ENCODE peak calls at places on chromosomes 3 and 15, in four cellular contexts. One of them, this sample, is unnamed.

GRCh38 chr15:64837502-64837901 is 4.2 kb upstream of the PLEKHO2 start:
- DNase-seq in prostate gland: no peak
- DNase-seq in dorsolateral prefrontal cortex: no peak
- DNase-seq in breast epithelium: no peak
- DNase-seq in this sample: no peak

GRCh38 chr15:86163771-86164170 is 84.1 kb downstream of the AGBL1 start:
- DNase-seq in dorsolateral prefrontal cortex: no peak
- DNase-seq in prostate gland: no peak
- DNase-seq in breast epithelium: no peak
- DNase-seq in this sample: no peak

GRCh38 chr3:159273608-159274007 is 471.8 kb downstream of the MFSD1 start:
- DNase-seq in dorsolateral prefrontal cortex: no peak
- DNase-seq in breast epithelium: no peak
- DNase-seq in prostate gland: no peak
- DNase-seq in this sample: no peak

GRCh38 chr3:66554178-66554577 is 53.4 kb upstream of the LRIG1 start:
- DNase-seq in dorsolateral prefrontal cortex: no peak
- DNase-seq in breast epithelium: no peak
- DNase-seq in prostate gland: no peak
- DNase-seq in this sample: no peak

GRCh38 chr3:71208273-71209095 is 375.0 kb downstream of the FOXP1 start:
- DNase-seq in prostate gland: no peak
- DNase-seq in breast epithelium: no peak
- DNase-seq in dorsolateral prefrontal cortex: no peak
- DNase-seq in this sample: no peak

GRCh38 chr3:105352976-105353375 is 13.7 kb upstream of the ALCAM start:
- DNase-seq in prostate gland: no peak
- DNase-seq in breast epithelium: no peak
- DNase-seq in dorsolateral prefrontal cortex: no peak
- DNase-seq in this sample: no peak

GRCh38 chr3:66377800-66378199 is 123.0 kb downstream of the LRIG1 start:
- DNase-seq in prostate gland: no peak
- DNase-seq in breast epithelium: no peak
- DNase-seq in dorsolateral prefrontal cortex: no peak
- DNase-seq in this sample: no peak

GRCh38 chr15:45454825-45455224 is 67.7 kb downstream of the SLC30A4 start:
- DNase-seq in breast epithelium: peak
- DNase-seq in prostate gland: peak
- DNase-seq in dorsolateral prefrontal cortex: no peak
- DNase-seq in this sample: peak

GRCh38 chr3:133663569-133664313 is 2.0 kb upstream of the TOPBP1 start:
- DNase-seq in prostate gland: peak
- DNase-seq in dorsolateral prefrontal cortex: no peak
- DNase-seq in breast epithelium: no peak
- DNase-seq in this sample: no peak

GRCh38 chr3:55765398-55765797 is 278.3 kb upstream of the WNT5A start:
- DNase-seq in breast epithelium: no peak
- DNase-seq in dorsolateral prefrontal cortex: no peak
- DNase-seq in prostate gland: no peak
- DNase-seq in this sample: no peak

GRCh38 chr3:104388624-104389023 is 978.1 kb upstream of the ALCAM start:
- DNase-seq in dorsolateral prefrontal cortex: no peak
- DNase-seq in prostate gland: no peak
- DNase-seq in breast epithelium: no peak
- DNase-seq in this sample: no peak

DNA sequence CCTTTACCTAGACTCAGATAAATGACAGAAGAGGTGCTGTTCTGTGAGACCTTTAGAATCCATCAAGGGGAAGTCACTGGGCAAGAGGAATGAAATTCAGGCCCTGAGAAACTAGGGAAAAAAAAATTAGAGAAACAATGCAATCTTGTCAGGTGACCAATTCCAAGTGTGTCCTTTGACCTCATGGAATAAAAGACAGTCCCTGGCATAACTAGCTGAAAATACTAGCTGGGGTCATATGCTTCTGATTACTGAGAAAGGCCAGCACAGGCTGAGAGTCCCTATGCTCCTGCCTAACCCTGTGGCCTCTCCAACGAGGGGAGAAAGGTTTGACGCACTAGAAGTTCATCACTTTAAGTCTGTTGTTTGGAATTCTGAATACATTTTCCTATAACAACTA is 167.3 kb downstream of the XXYLT1 start:
- DNase-seq in breast epithelium: no peak
- DNase-seq in dorsolateral prefrontal cortex: no peak
- DNase-seq in prostate gland: no peak
- DNase-seq in this sample: no peak
- H3K27ac ChIP-seq in breast epithelium: peak
- H3K27ac ChIP-seq in dorsolateral prefrontal cortex: no peak
- H3K27ac ChIP-seq in prostate gland: no peak
- H3K27ac ChIP-seq in this sample: no peak

DNA sequence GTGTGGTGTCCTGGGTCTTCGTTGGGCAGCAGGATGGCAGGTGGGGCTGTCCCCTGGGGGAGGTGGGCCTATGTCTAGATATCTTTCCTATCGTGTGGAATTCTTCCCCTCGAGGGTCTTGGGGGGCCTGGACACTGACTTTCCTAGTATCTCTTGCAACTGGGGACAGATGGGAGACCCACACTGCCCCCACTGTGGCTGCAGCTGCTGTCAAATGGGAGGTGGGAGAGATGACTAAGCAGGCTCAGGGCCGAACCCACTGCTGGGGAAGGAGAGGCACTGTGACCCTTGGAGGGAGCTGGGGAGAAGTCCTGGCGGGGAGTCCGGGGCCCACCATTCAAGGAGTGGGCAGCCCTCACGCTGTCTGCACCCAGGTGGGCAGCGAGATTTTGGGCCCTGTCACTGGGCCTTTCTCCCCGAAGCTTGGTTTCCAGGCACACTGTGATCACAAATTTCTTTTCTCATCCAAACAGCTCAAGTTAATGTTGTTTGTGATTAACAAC is 2.9 kb upstream of the FBLN2 start:
- DNase-seq in prostate gland: no peak
- DNase-seq in breast epithelium: no peak
- DNase-seq in dorsolateral prefrontal cortex: no peak
- DNase-seq in this sample: no peak
- H3K27ac ChIP-seq in prostate gland: no peak
- H3K27ac ChIP-seq in breast epithelium: peak
- H3K27ac ChIP-seq in dorsolateral prefrontal cortex: no peak
- H3K27ac ChIP-seq in this sample: no peak

GRCh38 chr15:90862964-90863721 is 5.2 kb upstream of the FURIN start:
- DNase-seq in prostate gland: no peak
- DNase-seq in breast epithelium: no peak
- DNase-seq in dorsolateral prefrontal cortex: no peak
- DNase-seq in this sample: no peak

GRCh38 chr15:90864507-90864906 is 3.9 kb upstream of the FURIN start:
- DNase-seq in dorsolateral prefrontal cortex: no peak
- DNase-seq in breast epithelium: no peak
- DNase-seq in prostate gland: no peak
- DNase-seq in this sample: no peak

GRCh38 chr15:90863987-90864386 is 4.4 kb upstream of the FURIN start:
- DNase-seq in breast epithelium: no peak
- DNase-seq in prostate gland: no peak
- DNase-seq in dorsolateral prefrontal cortex: no peak
- DNase-seq in this sample: no peak

GRCh38 chr15:90860942-90861675 is 7.3 kb upstream of the FURIN start:
- DNase-seq in breast epithelium: no peak
- DNase-seq in prostate gland: peak
- DNase-seq in dorsolateral prefrontal cortex: no peak
- DNase-seq in this sample: no peak

DNA sequence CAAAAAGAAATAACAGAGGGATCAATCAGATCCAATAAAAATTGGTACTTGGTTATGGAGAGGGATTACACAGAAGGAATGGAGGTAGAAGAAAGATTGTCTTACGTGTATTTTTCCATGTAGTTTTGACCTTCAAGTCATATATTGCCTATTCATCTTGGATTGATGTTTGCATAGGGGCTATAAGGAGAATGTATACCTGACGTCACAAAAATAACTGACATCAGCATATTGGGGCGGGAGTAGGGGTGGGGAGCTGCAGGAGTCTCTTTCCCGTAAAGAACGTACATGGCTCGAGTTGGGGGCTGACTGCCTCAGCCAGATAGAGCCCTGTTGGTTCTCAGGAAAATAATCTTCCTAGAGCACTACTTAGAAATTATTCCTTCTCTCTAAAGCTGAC is 5.9 kb upstream of the FURIN start:
- DNase-seq in prostate gland: no peak
- DNase-seq in dorsolateral prefrontal cortex: no peak
- DNase-seq in breast epithelium: no peak
- DNase-seq in this sample: no peak
- H3K27ac ChIP-seq in prostate gland: no peak
- H3K27ac ChIP-seq in dorsolateral prefrontal cortex: no peak
- H3K27ac ChIP-seq in breast epithelium: no peak
- H3K27ac ChIP-seq in this sample: no peak

GRCh38 chr15:50209804-50210203 is 27.8 kb downstream of the SLC27A2 start:
- DNase-seq in prostate gland: no peak
- DNase-seq in breast epithelium: no peak
- DNase-seq in dorsolateral prefrontal cortex: no peak
- DNase-seq in this sample: no peak

GRCh38 chr15:50206020-50206419 is 24.0 kb downstream of the SLC27A2 start:
- DNase-seq in breast epithelium: no peak
- DNase-seq in dorsolateral prefrontal cortex: no peak
- DNase-seq in prostate gland: no peak
- DNase-seq in this sample: no peak

GRCh38 chr15:50210462-50211264 is 28.7 kb downstream of the SLC27A2 start:
- DNase-seq in dorsolateral prefrontal cortex: no peak
- DNase-seq in prostate gland: no peak
- DNase-seq in breast epithelium: peak
- DNase-seq in this sample: no peak
- H3K27ac ChIP-seq in dorsolateral prefrontal cortex: no peak
- H3K27ac ChIP-seq in prostate gland: no peak
- H3K27ac ChIP-seq in breast epithelium: no peak
- H3K27ac ChIP-seq in this sample: no peak